ENCODE peak calls at places on chromosomes 11 and 22, in six cellular contexts. B is neuronal stem cell, X is mesendoderm, I is IMR-90, C is H9, O is trophoblast cell. T is an unnamed sample.

GRCh38 chr11:73760066-73760679 is 701 bp downstream of the RAB6A start:
- DNase-seq in B (no peak), X (peak; percentile 52), I (peak; percentile 11), C (peak; percentile 35), O (no peak), T (peak; percentile 73)

GRCh38 chr11:67662806-67663514 is 11.5 kb downstream of the ALDH3B2 start:
- DNase-seq in B (no peak), X (no peak), I (no peak), C (no peak), O (no peak), T (no peak)

GRCh38 chr11:59756496-59756840 is 1.3 kb downstream of the STX3 start:
- DNase-seq in B (no peak), X (no peak), I (no peak), C (no peak), O (no peak), T (no peak)

GRCh38 chr11:61901353-61901858 is 10.1 kb upstream of the FADS3 start:
- DNase-seq in B (no peak), X (no peak), I (no peak), C (no peak), O (no peak), T (no peak)

GRCh38 chr22:44224166-44224565 is 43.4 kb downstream of the PARVG start:
- DNase-seq in B (no peak), X (no peak), I (no peak), C (no peak), O (no peak), T (no peak)

GRCh38 chr11:134062255-134063030 is 6.4 kb upstream of the JAM3 start:
- DNase-seq in B (no peak), X (no peak), I (no peak), C (no peak), O (no peak), T (no peak)

GRCh38 chr11:1146311-1146864 is 11.4 kb upstream of the MUC5AC start:
- DNase-seq in B (no peak), X (no peak), I (no peak), C (no peak), O (no peak), T (no peak)

GRCh38 chr11:32358729-32359128 is 76.6 kb downstream of the WT1 start:
- DNase-seq in B (no peak), X (no peak), I (no peak), C (no peak), O (no peak), T (no peak)

GRCh38 chr22:26364066-26365015 is 64.7 kb upstream of the ASPHD2 start:
- DNase-seq in B (peak; percentile 81), X (peak; percentile 96), I (peak; percentile 80), C (peak; percentile 91), O (peak; percentile 88), T (peak; percentile 85)

GRCh38 chr11:107858217-107859070 is at the start of gene SLC35F2:
- DNase-seq in B (peak; percentile 62), X (peak; percentile 94), I (peak; percentile 37), C (peak; percentile 86), O (peak; percentile 52), T (peak; percentile 73)

GRCh38 chr22:31046591-31047226 is 34.4 kb upstream of the SMTN start:
- DNase-seq in B (no peak), X (peak; percentile 42), I (peak; percentile 13), C (peak; percentile 37), O (no peak), T (peak; percentile 84)

GRCh38 chr22:45331486-45331885 is 21.8 kb downstream of the FAM118A start:
- DNase-seq in B (no peak), X (no peak), I (no peak), C (no peak), O (peak; percentile 29), T (no peak)

GRCh38 chr11:36372101-36372767 is 76.1 kb downstream of the PRR5L start:
- DNase-seq in B (no peak), X (no peak), I (peak; percentile 81), C (no peak), O (no peak), T (no peak)

GRCh38 chr11:3055881-3056280 is 1.3 kb downstream of the CARS1 start:
- DNase-seq in B (no peak), X (no peak), I (no peak), C (no peak), O (peak; percentile 45), T (no peak)

DNA sequence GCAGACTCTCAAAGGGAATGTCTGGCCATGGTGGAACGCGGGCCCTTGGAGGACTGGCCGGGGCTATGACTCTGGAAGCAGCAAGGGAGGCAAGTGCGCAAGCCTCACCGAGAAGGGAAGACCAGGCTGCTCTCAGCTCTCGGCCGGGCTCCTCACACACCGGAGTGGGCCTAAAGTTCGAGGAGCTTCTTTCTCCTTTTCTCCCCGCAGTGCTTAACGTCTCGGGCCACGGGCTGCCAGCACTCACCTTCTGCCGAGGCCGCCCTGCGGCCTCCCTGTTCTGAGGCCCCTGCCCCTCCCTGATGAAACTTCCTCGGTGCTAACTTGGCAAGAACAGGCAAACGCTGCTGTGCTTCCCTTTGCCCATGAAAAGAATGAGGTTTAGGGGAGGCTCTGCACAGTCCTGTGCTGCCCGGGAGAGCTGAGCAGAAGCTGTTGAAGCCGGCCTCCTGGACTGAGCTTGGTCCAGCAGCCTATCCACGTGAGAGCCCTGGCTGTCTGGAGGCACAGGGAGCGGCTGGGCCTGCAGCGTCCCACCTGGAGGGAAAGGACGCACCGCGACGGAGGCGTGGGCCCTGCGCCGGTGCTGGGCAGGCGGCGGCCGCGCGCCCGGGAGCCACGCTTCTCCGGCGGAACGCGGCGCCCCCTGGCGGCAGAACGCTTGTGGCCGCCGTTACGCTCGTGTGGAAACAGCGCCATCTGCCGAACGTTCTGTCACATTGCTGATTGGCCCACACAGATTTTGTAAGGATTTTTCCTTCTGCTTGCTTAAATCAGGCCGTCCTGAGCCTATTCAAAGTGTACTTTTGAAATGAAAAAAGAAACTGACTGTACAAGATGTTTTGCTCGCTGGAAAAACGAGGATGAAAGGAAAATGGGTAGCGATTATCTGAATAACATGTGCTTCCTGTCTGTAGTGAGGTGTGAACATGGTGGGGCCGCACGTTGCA is 65.0 kb upstream of the TMEM45B start:
- DNase-seq in B (peak; percentile 81), X (peak; percentile 76), I (peak; percentile 67), C (peak; percentile 81), O (peak; percentile 70), T (peak; percentile 57)
- H4K8ac ChIP-seq in B (peak overlapping the region; percentile 58), X (no peak overlapping the region), I (no peak overlapping the region), C (no peak overlapping the region), O (peak overlapping the region; percentile 0), T (peak overlapping the region; percentile 45)

GRCh38 chr11:76719281-76719680 is 48.7 kb upstream of the LRRC32 start:
- DNase-seq in B (no peak), X (no peak), I (no peak), C (no peak), O (no peak), T (no peak)
- H4K8ac ChIP-seq in B (no peak overlapping the region), X (no peak overlapping the region), I (no peak overlapping the region), C (no peak overlapping the region), O (no peak overlapping the region), T (no peak overlapping the region)

GRCh38 chr22:46481386-46481785 is 56.0 kb downstream of the CELSR1 start:
- DNase-seq in B (no peak), X (no peak), I (no peak), C (no peak), O (no peak), T (no peak)

GRCh38 chr22:46480396-46480795 is 57.0 kb downstream of the CELSR1 start:
- DNase-seq in B (no peak), X (no peak), I (no peak), C (no peak), O (no peak), T (no peak)

GRCh38 chr22:46482311-46482710 is 55.1 kb downstream of the CELSR1 start:
- DNase-seq in B (no peak), X (no peak), I (no peak), C (no peak), O (no peak), T (no peak)

GRCh38 chr22:46477967-46478635 is 59.3 kb downstream of the CELSR1 start:
- DNase-seq in B (no peak), X (no peak), I (no peak), C (no peak), O (no peak), T (no peak)

DNA sequence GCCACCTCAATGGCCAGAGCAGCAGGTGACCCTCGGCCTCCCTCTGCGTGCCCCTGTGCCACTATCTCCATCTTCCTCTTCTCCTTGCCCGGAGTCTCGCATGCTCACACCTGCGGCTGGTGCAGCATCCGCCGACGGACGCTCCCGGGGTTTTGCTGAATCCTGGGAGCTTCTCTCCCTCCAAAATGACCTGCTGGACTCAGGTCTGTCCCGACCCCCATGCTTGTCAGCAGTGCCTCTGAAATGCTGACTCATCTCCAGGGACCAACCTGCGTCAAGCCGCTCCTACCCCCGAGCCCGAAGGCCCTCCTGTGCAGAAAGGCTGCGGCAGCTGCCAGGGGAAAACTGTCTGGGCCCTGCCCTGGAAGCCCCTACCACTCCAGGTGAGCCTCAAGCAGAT is 58.4 kb downstream of the CELSR1 start:
- DNase-seq in B (no peak), X (peak; percentile 46), I (no peak), C (no peak), O (no peak), T (no peak)
- H4K8ac ChIP-seq in B (no peak overlapping the region), X (no peak overlapping the region), I (no peak overlapping the region), C (no peak overlapping the region), O (peak overlapping the region; percentile 3), T (no peak overlapping the region)

GRCh38 chr11:10627816-10628215 is 59.4 kb upstream of the LYVE1 start:
- DNase-seq in B (no peak), X (no peak), I (no peak), C (no peak), O (no peak), T (no peak)

GRCh38 chr11:10623797-10624761 is 55.6 kb upstream of the LYVE1 start:
- DNase-seq in B (no peak), X (peak; percentile 75), I (peak; percentile 37), C (peak; percentile 72), O (no peak), T (peak; percentile 38)

GRCh38 chr11:10625281-10625981 is 57.0 kb upstream of the LYVE1 start:
- DNase-seq in B (no peak), X (no peak), I (no peak), C (no peak), O (no peak), T (no peak)

GRCh38 chr11:10627306-10627705 is 58.8 kb upstream of the LYVE1 start:
- DNase-seq in B (no peak), X (no peak), I (no peak), C (no peak), O (no peak), T (no peak)

GRCh38 chr11:10625982-10626311 is 57.5 kb upstream of the LYVE1 start:
- DNase-seq in B (no peak), X (no peak), I (no peak), C (no peak), O (no peak), T (no peak)
- H4K8ac ChIP-seq in B (no peak overlapping the region), X (no peak overlapping the region), I (no peak overlapping the region), C (no peak overlapping the region), O (no peak overlapping the region), T (no peak overlapping the region)

DNA sequence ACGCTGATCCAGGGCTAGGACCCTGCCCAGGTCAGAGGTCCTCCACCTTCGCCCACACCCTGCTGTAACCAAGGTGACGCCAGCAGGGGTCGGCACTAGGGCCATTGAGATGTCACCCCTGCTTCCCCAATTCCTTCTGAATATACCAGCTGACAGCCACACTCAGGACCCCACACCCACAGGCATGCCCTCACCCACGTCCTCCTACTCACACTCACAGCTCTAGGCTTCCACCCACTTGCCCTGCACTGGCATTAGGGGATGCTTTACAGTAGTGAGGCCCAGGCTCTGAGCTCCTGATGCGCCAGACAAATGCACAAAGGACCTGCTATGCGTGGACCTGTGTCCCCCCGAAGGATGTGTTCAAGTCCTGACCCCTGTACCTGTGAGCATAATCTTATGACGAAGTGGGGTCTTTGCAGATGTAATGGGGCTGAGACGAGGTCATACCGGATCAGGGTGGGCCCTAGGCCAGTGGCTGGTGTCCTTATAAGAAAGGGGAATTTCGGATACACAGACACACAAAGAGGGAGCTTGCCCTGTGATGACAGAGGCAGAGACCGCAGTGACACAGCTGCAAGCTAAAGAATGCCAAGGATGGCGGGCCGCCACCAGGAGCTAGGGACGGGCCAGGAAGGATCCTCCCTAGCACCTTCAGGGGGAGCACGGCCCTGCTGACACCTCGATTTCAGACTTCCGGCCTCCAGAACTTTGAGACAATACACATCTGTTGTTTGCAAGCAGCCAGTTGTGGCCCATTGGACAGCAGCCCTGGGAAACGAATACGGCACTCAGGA is 11.2 kb downstream of the WNT11 start:
- DNase-seq in B (no peak), X (no peak), I (no peak), C (no peak), O (no peak), T (no peak)
- H4K8ac ChIP-seq in B (no peak overlapping the region), X (no peak overlapping the region), I (no peak overlapping the region), C (no peak overlapping the region), O (no peak overlapping the region), T (no peak overlapping the region)